ENCODE peak calls at places on chromosome 5, in seven cellular contexts. Z is T-helper 1 cell; L is activated CD8-positive, alpha-beta memory T cell treated with anti-CD3 and anti-CD28 coated beads, Interleukin-2, amount 50 U/mL, for 4 hours; Q is glutamatergic neuron; X is ovary; A is activated CD4-positive, alpha-beta T cell treated with anti-CD3 and anti-CD28 coated beads, Interleukin-2, amount 50 U/mL, for 1 hour; W is astrocyte of the hippocampus. O is an unnamed sample.

GRCh38 chr5:105817906-105818305 is 1852.8 kb downstream of the EFNA5 start:
- DNase-seq in Z (no peak), L (no peak), Q (no peak), X (no peak), A (no peak), W (no peak), O (no peak)

GRCh38 chr5:110092955-110093785 is 403.4 kb downstream of the MAN2A1 start:
- DNase-seq in Z (no peak), L (no peak), Q (no peak), X (no peak), A (no peak), W (no peak), O (no peak)

GRCh38 chr5:136750507-136750906 is 385.2 kb upstream of the TRPC7 start:
- DNase-seq in Z (no peak), L (no peak), Q (no peak), X (no peak), A (no peak), W (no peak), O (no peak)

GRCh38 chr5:138459311-138459710 is 6.0 kb upstream of the EGR1 start:
- DNase-seq in Z (peak), L (peak), Q (no peak), X (no peak), A (peak), W (no peak), O (peak)

GRCh38 chr5:168726342-168726741 is 147.2 kb upstream of the PANK3 start:
- DNase-seq in Z (no peak), L (no peak), Q (no peak), X (no peak), A (no peak), W (no peak), O (no peak)

GRCh38 chr5:135189024-135189423 is 155.0 kb upstream of the PITX1 start:
- DNase-seq in Z (no peak), L (no peak), Q (no peak), X (no peak), A (no peak), W (no peak), O (no peak)

GRCh38 chr5:172558076-172558990 is 82.7 kb upstream of the NEURL1B start:
- DNase-seq in Z (no peak), L (no peak), Q (no peak), X (no peak), A (no peak), W (no peak), O (no peak)

GRCh38 chr5:109947667-109948066 is 257.9 kb downstream of the MAN2A1 start:
- DNase-seq in Z (no peak), L (no peak), Q (no peak), X (no peak), A (no peak), W (no peak), O (no peak)

GRCh38 chr5:7664208-7664607 is 186.7 kb downstream of the CFAP90 start:
- DNase-seq in Z (no peak), L (no peak), Q (no peak), X (no peak), A (no peak), W (no peak), O (no peak)

GRCh38 chr5:107431998-107432397 is 238.7 kb downstream of the EFNA5 start:
- DNase-seq in Z (no peak), L (no peak), Q (no peak), X (no peak), A (no peak), W (peak), O (no peak)

GRCh38 chr5:140220698-140221064 is 45.7 kb downstream of the CYSTM1 start:
- DNase-seq in Z (no peak), L (no peak), Q (no peak), X (no peak), A (no peak), W (no peak), O (no peak)